ENCODE peak calls at places on chromosomes 1 and 21, in ten cellular contexts. One of them, this sample, is unnamed.
A peak's percentile ranks its signal among the peaks of the same experiment; 100 is the strongest.

GRCh38 chr1:8047686-8048522 is 21.8 kb upstream of the ERRFI1 start:
- DNase-seq in pulmonary artery endothelial cell: peak; percentile 51
- DNase-seq in fibroblast of the aortic adventitia: peak; percentile 94
- DNase-seq in nucleus accumbens: no peak
- DNase-seq in memory B cell: no peak
- DNase-seq in BJ: peak; percentile 84
- DNase-seq in left colon: no peak
- DNase-seq in NCI-H345: no peak
- DNase-seq in activated effector memory CD4-positive, alpha-beta T cell treated with Interleukin-2 at 50 U/mL for 16 hours: no peak
- DNase-seq in HTR-8/SVneo: peak; percentile 64
- DNase-seq in this sample: no peak

GRCh38 chr1:15961492-15961891 is 14.4 kb downstream of the ZBTB17 start:
- DNase-seq in BJ: no peak
- DNase-seq in activated effector memory CD4-positive, alpha-beta T cell treated with Interleukin-2 at 50 U/mL for 16 hours: no peak
- DNase-seq in NCI-H345: no peak
- DNase-seq in memory B cell: no peak
- DNase-seq in nucleus accumbens: no peak
- DNase-seq in left colon: no peak
- DNase-seq in pulmonary artery endothelial cell: no peak
- DNase-seq in fibroblast of the aortic adventitia: no peak
- DNase-seq in HTR-8/SVneo: no peak
- DNase-seq in this sample: no peak

GRCh38 chr1:33975961-33976360 is 112.1 kb downstream of the HMGB4 start:
- DNase-seq in BJ: no peak
- DNase-seq in fibroblast of the aortic adventitia: no peak
- DNase-seq in HTR-8/SVneo: no peak
- DNase-seq in memory B cell: no peak
- DNase-seq in left colon: no peak
- DNase-seq in pulmonary artery endothelial cell: no peak
- DNase-seq in NCI-H345: no peak
- DNase-seq in activated effector memory CD4-positive, alpha-beta T cell treated with Interleukin-2 at 50 U/mL for 16 hours: no peak
- DNase-seq in nucleus accumbens: no peak
- DNase-seq in this sample: no peak

GRCh38 chr1:66532798-66533783 is 862 bp upstream of the SGIP1 start:
- DNase-seq in activated effector memory CD4-positive, alpha-beta T cell treated with Interleukin-2 at 50 U/mL for 16 hours: no peak
- DNase-seq in nucleus accumbens: peak; percentile 56
- DNase-seq in HTR-8/SVneo: no peak
- DNase-seq in NCI-H345: peak; percentile 91
- DNase-seq in fibroblast of the aortic adventitia: peak; percentile 77
- DNase-seq in memory B cell: no peak
- DNase-seq in pulmonary artery endothelial cell: peak; percentile 54
- DNase-seq in left colon: peak; percentile 9
- DNase-seq in BJ: peak; percentile 54
- DNase-seq in this sample: peak; percentile 62

GRCh38 chr21:33278736-33279135 is 12.6 kb downstream of the IL10RB start:
- DNase-seq in left colon: no peak
- DNase-seq in nucleus accumbens: no peak
- DNase-seq in HTR-8/SVneo: no peak
- DNase-seq in pulmonary artery endothelial cell: no peak
- DNase-seq in BJ: no peak
- DNase-seq in NCI-H345: no peak
- DNase-seq in activated effector memory CD4-positive, alpha-beta T cell treated with Interleukin-2 at 50 U/mL for 16 hours: no peak
- DNase-seq in memory B cell: no peak
- DNase-seq in fibroblast of the aortic adventitia: no peak
- DNase-seq in this sample: no peak

GRCh38 chr1:38964140-38964548 is 22.5 kb upstream of the RHBDL2 start:
- DNase-seq in left colon: no peak
- DNase-seq in memory B cell: no peak
- DNase-seq in HTR-8/SVneo: no peak
- DNase-seq in NCI-H345: no peak
- DNase-seq in BJ: no peak
- DNase-seq in activated effector memory CD4-positive, alpha-beta T cell treated with Interleukin-2 at 50 U/mL for 16 hours: no peak
- DNase-seq in pulmonary artery endothelial cell: no peak
- DNase-seq in nucleus accumbens: no peak
- DNase-seq in fibroblast of the aortic adventitia: no peak
- DNase-seq in this sample: no peak

GRCh38 chr1:9558946-9559545 is 19.8 kb downstream of the SLC25A33 start:
- DNase-seq in fibroblast of the aortic adventitia: no peak
- DNase-seq in memory B cell: no peak
- DNase-seq in NCI-H345: no peak
- DNase-seq in BJ: no peak
- DNase-seq in nucleus accumbens: no peak
- DNase-seq in pulmonary artery endothelial cell: no peak
- DNase-seq in HTR-8/SVneo: no peak
- DNase-seq in left colon: no peak
- DNase-seq in activated effector memory CD4-positive, alpha-beta T cell treated with Interleukin-2 at 50 U/mL for 16 hours: no peak
- DNase-seq in this sample: no peak

GRCh38 chr1:46274224-46275029 is 26.9 kb downstream of the RAD54L start:
- DNase-seq in HTR-8/SVneo: no peak
- DNase-seq in left colon: no peak
- DNase-seq in NCI-H345: no peak
- DNase-seq in activated effector memory CD4-positive, alpha-beta T cell treated with Interleukin-2 at 50 U/mL for 16 hours: no peak
- DNase-seq in memory B cell: no peak
- DNase-seq in pulmonary artery endothelial cell: no peak
- DNase-seq in fibroblast of the aortic adventitia: no peak
- DNase-seq in BJ: no peak
- DNase-seq in nucleus accumbens: no peak
- DNase-seq in this sample: no peak

This sample was measured in hepatic stellate cell.